ENCODE peak calls at places on chromosomes 12 and 14, in nine cellular contexts. N is epithelial cell of esophagus; W is coronary artery; Y is CD8-positive, alpha-beta T cell; I is lower leg skin; R is GM13977; F is A549; C is AG10803; O is HCT116. V is an unnamed sample.

GRCh38 chr14:54211562-54212308 is 185.1 kb upstream of the CDKN3 start:
- DNase-seq in N (peak; percentile 70), W (no peak), Y (no peak), I (no peak), R (no peak), F (no peak), C (peak; percentile 93), O (peak; percentile 64), V (no peak)

GRCh38 chr12:75308279-75308678 is 21.8 kb downstream of the CAPS2 start:
- DNase-seq in N (no peak), W (no peak), Y (no peak), I (no peak), R (no peak), F (no peak), C (no peak), O (no peak), V (no peak)

GRCh38 chr12:4864575-4864974 is 45.1 kb upstream of the KCNA1 start:
- DNase-seq in N (no peak), W (no peak), Y (no peak), I (no peak), R (no peak), F (no peak), C (no peak), O (no peak), V (no peak)

GRCh38 chr14:74065746-74066575 is 18.3 kb downstream of the ALDH6A1 start:
- DNase-seq in N (no peak), W (no peak), Y (no peak), I (no peak), R (no peak), F (no peak), C (no peak), O (no peak), V (no peak)

GRCh38 chr14:99819514-99819913 is 26.3 kb downstream of the EML1 start:
- DNase-seq in N (no peak), W (no peak), Y (no peak), I (no peak), R (no peak), F (no peak), C (no peak), O (no peak), V (no peak)

GRCh38 chr14:74015965-74016364 is 3.1 kb downstream of the ENTPD5 start:
- DNase-seq in N (no peak), W (no peak), Y (no peak), I (no peak), R (no peak), F (no peak), C (no peak), O (no peak), V (no peak)

GRCh38 chr12:58496411-58496810 is 423.9 kb downstream of the LRIG3 start:
- DNase-seq in N (peak; percentile 42), W (no peak), Y (no peak), I (no peak), R (no peak), F (no peak), C (peak; percentile 38), O (no peak), V (no peak)

GRCh38 chr12:89756638-89757321 is 48.1 kb upstream of the ATP2B1 start:
- DNase-seq in N (peak; percentile 98), W (no peak), Y (no peak), I (peak; percentile 50), R (peak; percentile 74), F (peak; percentile 76), C (peak; percentile 100), O (peak; percentile 89), V (no peak)

GRCh38 chr12:114655934-114656697 is 27.9 kb downstream of the TBX3 start:
- DNase-seq in N (no peak), W (no peak), Y (no peak), I (no peak), R (no peak), F (peak; percentile 71), C (no peak), O (peak; percentile 35), V (no peak)

GRCh38 chr12:39628836-39629235 is 9.2 kb upstream of the ABCD2 start:
- DNase-seq in N (no peak), W (no peak), Y (no peak), I (no peak), R (no peak), F (no peak), C (no peak), O (no peak), V (no peak)

GRCh38 chr12:84596276-84596675 is 316.3 kb downstream of the SLC6A15 start:
- DNase-seq in N (no peak), W (no peak), Y (no peak), I (no peak), R (no peak), F (no peak), C (no peak), O (no peak), V (no peak)

GRCh38 chr12:57727758-57728395 is 10.7 kb downstream of the AGAP2 start:
- DNase-seq in N (no peak), W (no peak), Y (no peak), I (no peak), R (peak; percentile 20), F (no peak), C (no peak), O (no peak), V (no peak)

DNA sequence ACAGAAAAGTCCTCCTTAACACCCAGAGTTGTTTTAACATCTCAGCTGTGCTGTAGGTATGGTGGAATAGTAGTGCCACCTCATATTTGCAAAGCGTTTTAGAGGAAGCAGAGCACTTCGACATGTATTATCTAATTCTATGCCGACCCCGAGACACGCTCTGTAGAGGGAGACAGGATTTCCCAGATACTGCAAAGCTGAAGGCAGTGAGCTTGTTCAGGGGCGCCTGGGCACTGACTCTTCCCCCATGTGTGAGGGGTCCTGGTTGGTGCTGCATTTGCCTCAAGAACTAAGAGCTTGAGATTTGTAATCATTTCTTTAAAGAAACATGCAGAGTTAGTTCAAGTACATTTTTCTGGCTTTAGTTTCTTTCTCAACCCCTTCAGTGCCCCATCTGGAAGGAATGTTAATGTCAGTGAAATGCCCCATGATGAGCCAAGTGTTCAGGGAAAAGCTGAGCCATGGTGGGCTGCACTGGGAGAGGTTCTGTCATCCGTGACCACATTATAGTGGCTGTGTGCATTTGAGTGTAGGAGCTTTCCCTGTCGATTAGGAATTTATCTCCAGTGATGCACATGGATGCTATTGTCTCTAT is 66.3 kb downstream of the MBIP start:
- DNase-seq in N (peak; percentile 7), W (no peak), Y (no peak), I (no peak), R (no peak), F (no peak), C (peak; percentile 13), O (no peak), V (no peak)
- TF ChIP-seq CTCF in N (peak; percentile 26), W (no peak), Y (no peak), I (no peak), R (no peak), F (no peak), C (peak; percentile 45), O (no peak), V (no peak)

DNA sequence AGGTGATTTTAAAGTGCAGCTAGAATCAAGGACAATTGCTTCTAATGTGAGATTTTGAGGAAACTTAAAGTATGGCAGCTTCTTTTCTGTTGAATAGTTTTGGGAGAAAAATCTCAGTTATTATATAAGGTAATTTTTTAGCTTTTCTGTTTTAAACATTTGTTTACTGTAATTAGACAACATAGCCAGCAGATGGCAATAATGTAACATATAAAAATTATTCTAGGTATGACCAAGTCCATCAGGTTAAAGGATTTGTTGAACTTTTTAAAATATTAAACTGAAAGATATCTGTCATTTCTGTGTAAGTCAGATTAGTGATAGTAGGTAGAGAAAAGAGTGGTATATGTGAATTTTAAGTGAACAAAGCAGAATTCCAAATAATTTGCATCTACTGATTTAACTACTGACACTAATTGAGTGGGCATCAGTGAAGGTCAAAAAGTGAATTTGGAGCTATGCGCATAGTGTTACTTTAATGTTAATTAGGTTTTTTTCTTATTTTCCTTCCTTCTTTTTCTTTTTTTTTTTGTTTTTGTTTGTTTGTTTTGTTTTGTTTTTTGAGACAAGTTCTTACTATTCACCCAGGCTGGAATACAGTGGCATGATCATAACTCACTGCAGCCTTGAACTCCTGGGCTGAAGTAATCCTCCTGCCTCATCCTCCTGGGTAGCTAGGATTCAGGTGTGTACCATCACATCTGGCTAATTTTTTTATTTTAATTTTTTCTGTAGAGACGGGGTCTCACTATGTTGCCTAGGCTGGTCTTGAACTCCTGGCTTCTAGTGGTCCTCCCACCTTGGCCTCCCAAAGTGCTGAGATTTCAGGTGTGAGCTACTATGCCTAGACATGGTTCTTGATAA is 18.6 kb downstream of the PRORP start:
- DNase-seq in N (peak; percentile 36), W (no peak), Y (no peak), I (no peak), R (no peak), F (no peak), C (peak; percentile 39), O (no peak), V (no peak)
- TF ChIP-seq CTCF in N (no peak), W (no peak), Y (peak; percentile 83), I (no peak), R (peak; percentile 45), F (peak; percentile 31), C (peak; percentile 53), O (peak; percentile 46), V (peak; percentile 43)

DNA sequence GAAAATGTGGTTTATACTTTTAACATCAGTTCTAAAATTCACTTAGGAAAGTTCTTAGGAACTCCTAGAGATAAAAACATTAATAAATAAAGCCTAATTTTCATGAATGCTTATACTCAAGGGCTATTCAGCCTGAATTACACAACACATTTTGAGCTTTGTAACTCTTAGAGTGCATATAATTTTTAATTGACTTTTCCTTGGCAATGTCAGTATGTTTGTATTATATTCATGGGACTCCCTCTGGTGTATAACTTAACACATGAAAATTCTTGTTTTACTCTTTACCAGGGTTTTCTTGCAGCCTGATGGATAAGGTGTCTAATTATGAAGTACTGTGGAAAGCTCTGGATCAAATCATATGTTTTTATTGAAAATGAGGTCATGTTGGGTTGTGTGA is 150.6 kb upstream of the HMGA2 start:
- DNase-seq in N (peak; percentile 49), W (no peak), Y (no peak), I (no peak), R (no peak), F (no peak), C (peak; percentile 42), O (no peak), V (no peak)
- TF ChIP-seq CTCF in N (peak; percentile 29), W (no peak), Y (no peak), I (no peak), R (no peak), F (peak; percentile 47), C (peak; percentile 39), O (peak; percentile 31), V (no peak)

GRCh38 chr12:24560192-24560591 is 388.7 kb downstream of the BCAT1 start:
- DNase-seq in N (no peak), W (no peak), Y (no peak), I (no peak), R (no peak), F (no peak), C (no peak), O (no peak), V (no peak)

GRCh38 chr12:24562761-24563392 is 386.0 kb downstream of the BCAT1 start:
- DNase-seq in N (peak; percentile 25), W (no peak), Y (no peak), I (peak; percentile 29), R (peak; percentile 56), F (peak; percentile 12), C (peak; percentile 7), O (no peak), V (peak; percentile 40)

GRCh38 chr12:24561882-24562760 is 386.8 kb downstream of the BCAT1 start:
- DNase-seq in N (peak; percentile 25), W (peak; percentile 85), Y (no peak), I (peak; percentile 53), R (peak; percentile 56), F (peak; percentile 17), C (peak; percentile 29), O (no peak), V (peak; percentile 75)

GRCh38 chr12:24561411-24561871 is 387.5 kb downstream of the BCAT1 start:
- DNase-seq in N (peak; percentile 6), W (no peak), Y (no peak), I (no peak), R (peak; percentile 26), F (peak; percentile 10), C (peak; percentile 7), O (no peak), V (no peak)

GRCh38 chr12:24560867-24561266 is 388.0 kb downstream of the BCAT1 start:
- DNase-seq in N (no peak), W (no peak), Y (no peak), I (no peak), R (no peak), F (no peak), C (no peak), O (no peak), V (peak; percentile 21)
- TF ChIP-seq CTCF in N (no peak), W (no peak), Y (no peak), I (no peak), R (no peak), F (no peak), C (no peak), O (no peak), V (no peak)

V was measured in tibial artery.